ENCODE peak calls at places on chromosome 14, in five cellular contexts. O is neuronal stem cell, X is IMR-90, T is trophoblast cell, P is H1. V is an unnamed sample.
A peak's percentile ranks its signal among the peaks of the same experiment; 100 is the strongest.

GRCh38 chr14:69963966-69964365 is 84.8 kb downstream of the SMOC1 start:
- DNase-seq in O (no peak), X (no peak), T (no peak), P (no peak), V (no peak)

GRCh38 chr14:31229638-31230229 is 22.1 kb upstream of the HECTD1 start:
- DNase-seq in O (peak; percentile 29), X (peak; percentile 98), T (peak; percentile 98), P (no peak), V (peak; percentile 95)

GRCh38 chr14:104230946-104231345 is 92.6 kb downstream of the KIF26A start:
- DNase-seq in O (no peak), X (no peak), T (no peak), P (no peak), V (no peak)

GRCh38 chr14:69263364-69263763 is 3.4 kb downstream of the GALNT16 start:
- DNase-seq in O (no peak), X (peak; percentile 93), T (peak; percentile 27), P (no peak), V (peak; percentile 87)

GRCh38 chr14:49897965-49898364 is 5.1 kb downstream of the ARF6 start:
- DNase-seq in O (no peak), X (no peak), T (peak; percentile 60), P (no peak), V (no peak)

GRCh38 chr14:105414456-105415371 is 4.9 kb upstream of the MTA1 start:
- DNase-seq in O (peak; percentile 61), X (peak; percentile 52), T (peak; percentile 39), P (no peak), V (peak; percentile 66)

GRCh38 chr14:24084439-24084838 is 9.7 kb upstream of the PCK2 start:
- DNase-seq in O (no peak), X (no peak), T (no peak), P (no peak), V (no peak)

GRCh38 chr14:71141701-71142374 is 234.6 kb downstream of the PCNX1 start:
- DNase-seq in O (no peak), X (peak; percentile 59), T (no peak), P (no peak), V (peak; percentile 62)

GRCh38 chr14:50542941-50543418 is 10.6 kb upstream of the MAP4K5 start:
- DNase-seq in O (peak; percentile 30), X (peak; percentile 61), T (peak; percentile 86), P (no peak), V (peak; percentile 51)

DNA sequence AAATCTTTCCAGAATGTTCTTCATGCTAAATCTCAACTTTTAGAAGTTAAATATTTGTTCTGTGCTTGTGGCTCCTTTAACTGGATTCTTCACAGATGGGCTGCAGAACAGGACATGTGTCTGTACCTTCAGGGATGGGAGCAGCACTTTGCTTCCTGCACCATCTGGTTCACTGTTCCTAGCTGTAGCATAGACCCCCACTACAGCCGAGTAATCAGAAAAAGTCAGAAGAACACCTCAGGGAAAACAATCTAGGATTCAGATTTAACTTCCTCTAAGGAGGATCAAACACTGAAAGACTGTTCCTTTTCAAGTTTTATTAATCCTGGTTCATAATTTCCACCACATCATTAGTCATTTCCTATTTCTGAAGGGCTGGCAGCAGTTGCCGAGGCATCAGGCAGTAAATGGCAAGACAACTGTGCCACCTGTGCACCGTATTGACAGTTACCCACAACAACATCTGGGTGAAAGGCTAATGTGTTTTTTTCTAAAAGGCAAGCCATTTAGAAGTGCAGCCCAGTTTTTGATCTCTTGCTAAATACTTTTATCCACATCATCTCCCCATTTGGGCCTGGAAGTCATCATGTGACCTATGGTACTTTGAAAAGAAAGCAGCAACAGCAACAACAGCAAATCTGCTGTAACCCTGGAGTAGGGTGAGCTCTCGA is 212.8 kb upstream of the BMP4 start:
- DNase-seq in O (no peak), X (peak; percentile 10), T (no peak), P (no peak), V (peak; percentile 11)
- H2AFZ ChIP-seq in O (no peak overlapping the region), X (no peak overlapping the region), T (no peak overlapping the region), P (no peak overlapping the region), V (no peak overlapping the region)

GRCh38 chr14:63874223-63874622 is 21.4 kb downstream of the SYNE2 start:
- DNase-seq in O (no peak), X (no peak), T (no peak), P (no peak), V (no peak)

GRCh38 chr14:63878792-63879191 is 26.0 kb downstream of the SYNE2 start:
- DNase-seq in O (no peak), X (no peak), T (no peak), P (no peak), V (no peak)

GRCh38 chr14:63877594-63877993 is 24.8 kb downstream of the SYNE2 start:
- DNase-seq in O (no peak), X (no peak), T (no peak), P (no peak), V (no peak)

GRCh38 chr14:63875311-63875710 is 22.5 kb downstream of the SYNE2 start:
- DNase-seq in O (no peak), X (peak; percentile 91), T (no peak), P (no peak), V (peak; percentile 69)

DNA sequence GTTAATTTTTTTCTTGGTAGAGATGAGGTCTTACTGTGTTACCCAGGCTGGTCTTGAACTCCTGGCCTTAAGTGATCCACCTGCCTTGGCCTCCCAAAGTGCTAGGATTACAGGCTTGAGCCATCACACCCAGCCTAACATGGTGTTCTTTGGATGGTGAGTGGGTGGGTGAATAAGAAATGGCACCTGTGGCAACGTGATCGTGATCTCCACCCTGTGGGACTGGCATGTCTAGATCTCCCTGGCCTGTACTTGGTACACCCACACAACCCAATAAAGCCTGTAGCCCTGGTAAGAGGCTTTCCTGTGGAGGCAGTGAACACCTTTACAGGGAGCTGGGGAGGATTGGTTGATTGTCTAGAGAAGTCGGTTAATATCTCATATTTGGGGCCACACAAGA is 25.2 kb downstream of the SYNE2 start:
- DNase-seq in O (no peak), X (no peak), T (no peak), P (no peak), V (no peak)
- H4K8ac ChIP-seq in O (no peak overlapping the region), X (no peak overlapping the region), T (no peak overlapping the region), P (no peak overlapping the region), V (no peak overlapping the region)

GRCh38 chr14:103230021-103230420 is 104.0 kb upstream of the EIF5 start:
- DNase-seq in O (no peak), X (no peak), T (no peak), P (no peak), V (no peak)

GRCh38 chr14:103232338-103232808 is 101.7 kb upstream of the EIF5 start:
- DNase-seq in O (no peak), X (no peak), T (no peak), P (no peak), V (no peak)

GRCh38 chr14:103231376-103232019 is 102.5 kb upstream of the EIF5 start:
- DNase-seq in O (no peak), X (no peak), T (no peak), P (no peak), V (no peak)

GRCh38 chr14:103232831-103233319 is 101.2 kb upstream of the EIF5 start:
- DNase-seq in O (no peak), X (no peak), T (no peak), P (no peak), V (no peak)

DNA sequence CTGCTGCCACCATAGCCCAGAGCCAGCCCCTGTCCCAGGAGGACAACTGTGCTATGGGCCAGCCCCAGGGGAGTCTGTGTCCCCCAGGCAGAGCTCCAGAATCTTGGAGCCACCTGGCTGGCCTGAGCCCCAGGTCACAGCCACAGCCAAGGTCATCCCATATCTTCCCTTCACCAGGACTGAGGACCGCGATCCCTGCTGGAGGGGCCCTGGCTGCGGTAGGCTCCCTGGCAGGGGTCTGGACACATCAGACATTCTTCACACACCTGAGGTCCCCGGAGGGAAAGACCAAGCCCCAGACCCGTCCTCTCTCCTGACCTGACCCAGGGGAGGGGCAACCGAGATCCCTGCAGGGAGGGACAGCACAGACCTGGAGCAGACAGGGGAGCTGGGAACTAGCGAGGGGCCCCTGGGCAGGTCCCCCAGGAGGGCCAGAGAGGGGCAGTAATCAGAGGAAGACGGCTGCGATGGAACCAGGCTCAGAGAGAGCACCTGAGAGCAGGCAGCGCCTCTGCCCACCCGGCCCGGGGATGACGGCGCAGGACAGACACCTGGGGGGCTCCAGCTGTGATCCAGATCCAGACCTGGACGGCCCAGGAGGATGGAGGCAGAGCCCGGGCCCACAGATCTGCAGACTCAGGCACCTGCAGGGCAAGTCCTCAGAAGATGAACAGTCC is 103.2 kb upstream of the EIF5 start:
- DNase-seq in O (no peak), X (no peak), T (no peak), P (no peak), V (no peak)
- H3K14ac ChIP-seq in O (no peak overlapping the region), X (no peak overlapping the region), T (no peak overlapping the region), P (no peak overlapping the region), V (no peak overlapping the region)

GRCh38 chr14:88392609-88393008 is 7.2 kb downstream of the SPATA7 start:
- DNase-seq in O (no peak), X (peak; percentile 75), T (no peak), P (no peak), V (no peak)
- H2AFZ ChIP-seq in O (no peak overlapping the region), X (no peak overlapping the region), T (no peak overlapping the region), P (no peak overlapping the region), V (no peak overlapping the region)

DNA sequence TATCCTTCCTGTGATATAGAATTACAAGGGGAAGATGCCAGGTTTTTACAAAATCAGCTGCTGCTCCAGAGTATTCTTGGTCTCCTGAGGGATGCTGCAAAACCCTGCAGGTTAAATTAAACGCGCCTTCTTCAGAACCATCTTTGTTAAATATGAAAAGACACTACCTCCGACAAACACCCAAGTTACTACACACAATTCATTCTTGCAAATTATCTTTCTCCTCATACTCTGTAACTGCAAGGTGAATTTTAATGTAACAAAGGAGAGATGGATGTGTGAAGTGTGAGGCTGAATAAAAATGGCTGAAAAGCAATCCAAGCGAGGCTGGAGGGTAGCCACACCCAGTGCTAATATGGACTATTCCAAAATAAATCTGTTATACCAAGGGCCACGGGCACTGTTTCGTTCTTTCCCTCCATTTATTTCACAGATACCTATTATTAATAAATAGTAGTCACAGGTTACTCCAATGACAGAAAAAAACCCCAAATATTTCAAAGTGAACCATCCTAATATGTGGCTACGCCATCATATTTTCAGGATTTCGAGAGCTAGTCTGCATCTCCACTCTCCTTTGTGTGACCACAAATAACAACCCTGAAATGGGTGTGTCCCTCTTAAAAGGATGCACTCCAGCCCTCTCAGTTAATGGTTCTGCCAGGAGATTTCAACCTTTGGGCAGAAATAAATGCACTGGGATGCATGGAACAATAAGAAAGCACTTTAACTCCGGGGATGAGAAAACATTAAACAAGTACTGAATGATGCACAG is 53.0 kb upstream of the CCDC175 start:
- DNase-seq in O (no peak), X (no peak), T (no peak), P (no peak), V (no peak)
- H4K8ac ChIP-seq in O (no peak overlapping the region), X (no peak overlapping the region), T (no peak overlapping the region), P (no peak overlapping the region), V (no peak overlapping the region)

DNA sequence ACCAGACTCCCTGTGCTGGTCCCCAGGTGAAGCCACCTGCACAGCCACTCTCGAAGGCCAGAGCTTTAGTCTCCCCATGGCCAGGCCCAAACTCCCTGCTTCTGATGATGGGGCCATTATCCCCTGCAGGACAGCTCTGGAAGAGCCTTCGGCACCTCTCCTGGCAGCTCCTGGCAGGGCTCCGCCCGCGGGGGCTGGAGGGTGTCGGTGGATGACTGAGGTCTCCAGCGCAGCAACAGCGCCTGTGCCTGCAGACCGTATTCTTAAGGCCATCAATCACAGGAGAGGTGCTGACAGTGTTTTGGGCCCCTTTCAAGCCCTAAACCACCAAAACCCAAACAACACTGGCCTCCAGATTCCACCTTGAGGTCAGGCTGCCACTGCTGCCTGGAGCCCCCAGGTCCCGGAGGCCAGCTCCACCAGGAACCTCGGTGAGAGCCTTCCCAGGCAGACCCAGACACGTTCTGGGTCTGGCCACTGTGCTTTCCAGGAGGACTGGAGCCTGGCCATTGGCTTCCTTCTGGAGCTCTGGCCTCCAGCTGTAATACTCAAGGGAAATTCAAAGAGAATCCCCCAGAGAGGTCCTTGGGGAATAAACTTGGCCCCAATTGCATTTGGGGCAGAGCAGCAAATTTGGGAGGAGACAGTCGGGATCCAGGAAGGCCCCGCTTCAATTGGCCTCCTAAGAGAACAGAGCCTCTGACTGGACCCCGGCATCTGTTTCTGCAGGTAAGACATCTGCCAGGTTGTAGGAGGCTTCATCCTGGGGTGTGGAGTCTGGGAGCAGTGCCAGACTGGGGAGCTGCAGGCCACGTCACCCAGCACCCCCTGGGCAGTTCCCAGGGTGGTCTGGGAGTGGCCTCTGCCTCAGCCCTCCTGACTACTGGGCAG is 210.6 kb upstream of the RTL1 start:
- DNase-seq in O (no peak), X (no peak), T (no peak), P (no peak), V (no peak)
- H3K14ac ChIP-seq in O (peak overlapping the region; percentile 28), X (no peak overlapping the region), T (no peak overlapping the region), P (no peak overlapping the region), V (no peak overlapping the region)